ENCODE peak calls at places on chromosomes 16 and 17, in nine cellular contexts. P is fibroblast of lung, H is ovary, C is neural progenitor cell, F is tibial nerve, M is adipocyte, G is breast epithelium, Z is colonic mucosa, S is uterus. T is an unnamed sample. For H3K4me1, the result is how much of the 10 kb centered on the place peaks cover.

GRCh38 chr16:4051591-4051990 is 64.7 kb downstream of the ADCY9 start:
- DNase-seq in P (no peak), H (no peak), C (no peak), F (no peak), M (peak), G (no peak), Z (no peak), S (no peak), T (no peak)

GRCh38 chr16:65117701-65118448 is 4.0 kb downstream of the CDH11 start:
- DNase-seq in P (peak), H (peak), C (peak), F (peak), M (peak), G (peak), Z (peak), S (peak), T (peak)

GRCh38 chr16:30136971-30137601 is 14.1 kb upstream of the MAPK3 start:
- DNase-seq in P (no peak), H (no peak), C (no peak), F (no peak), M (no peak), G (no peak), Z (no peak), S (no peak), T (no peak)

GRCh38 chr16:57498031-57498430 is 11.7 kb upstream of the DOK4 start:
- DNase-seq in P (no peak), H (no peak), C (no peak), F (no peak), M (no peak), G (no peak), Z (no peak), S (no peak), T (no peak)

GRCh38 chr16:7013990-7014389 is 318.7 kb upstream of the RBFOX1 start:
- DNase-seq in P (peak), H (no peak), C (peak), F (no peak), M (peak), G (no peak), Z (no peak), S (no peak), T (no peak)

GRCh38 chr17:7774037-7774659 is 56.6 kb downstream of the DNAH2 start:
- DNase-seq in P (peak), H (no peak), C (no peak), F (no peak), M (peak), G (no peak), Z (no peak), S (no peak), T (no peak)

GRCh38 chr16:28923652-28924398 is 1.2 kb downstream of the RABEP2 start:
- DNase-seq in P (no peak), H (no peak), C (no peak), F (no peak), M (no peak), G (no peak), Z (peak), S (no peak), T (no peak)

GRCh38 chr17:4710693-4711634 is 532 bp downstream of the ARRB2 start:
- DNase-seq in P (no peak), H (no peak), C (no peak), F (no peak), M (no peak), G (no peak), Z (peak), S (no peak), T (no peak)

DNA sequence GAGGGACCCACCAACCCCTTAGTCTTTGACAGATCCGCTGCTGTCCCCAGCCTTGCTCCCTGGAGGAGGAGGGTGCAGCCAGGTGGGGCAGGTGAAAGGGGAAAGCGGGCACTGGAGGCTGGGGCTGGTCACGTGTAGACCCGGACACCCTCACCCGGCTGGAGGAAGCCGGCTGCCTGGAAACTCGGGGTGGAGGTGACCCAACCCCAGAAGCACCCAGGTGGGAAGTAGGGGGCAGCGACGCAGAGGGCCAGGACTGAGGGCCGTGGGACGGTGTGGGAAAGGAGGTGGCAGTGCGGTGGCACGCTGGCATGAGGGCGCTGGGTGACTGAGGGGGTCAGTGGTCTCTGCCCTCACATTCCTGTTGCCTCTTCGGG is 2.7 kb downstream of the TRAF7 start:
- DNase-seq in P (no peak), H (no peak), C (no peak), F (no peak), M (no peak), G (no peak), Z (no peak), S (no peak), T (no peak)
- H3K4me1 ChIP-seq in P (under half), H (under half), C (under half), F (half or more), M (half or more), G (under half), Z (half or more), S (under half), T (under half)

GRCh38 chr16:75244225-75244792 is 7.1 kb downstream of the BCAR1 start:
- DNase-seq in P (peak), H (no peak), C (no peak), F (peak), M (peak), G (peak), Z (no peak), S (peak), T (no peak)
- H3K4me1 ChIP-seq in P (half or more), H (under half), C (under half), F (half or more), M (half or more), G (under half), Z (under half), S (half or more), T (under half)

DNA sequence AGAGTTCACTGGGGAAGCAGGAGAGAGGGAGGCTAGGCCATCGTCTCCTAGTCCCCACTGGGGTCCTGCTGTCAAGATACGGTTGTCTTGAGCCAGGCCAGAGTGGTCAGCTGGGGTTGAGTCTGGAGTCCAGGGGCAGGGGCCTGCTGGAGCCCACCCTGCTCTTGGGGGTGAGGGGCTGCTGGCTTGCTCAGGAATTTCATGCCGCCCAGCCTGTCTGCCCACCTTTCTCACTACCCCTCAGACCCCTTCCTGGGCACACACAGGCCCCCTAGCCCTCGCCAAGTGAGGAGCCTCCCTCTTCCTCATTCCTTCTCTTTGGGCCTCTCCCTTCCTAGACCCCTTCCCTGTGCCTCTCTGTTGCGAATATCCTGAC is 1.3 kb downstream of the TRAF7 start:
- DNase-seq in P (no peak), H (no peak), C (no peak), F (no peak), M (no peak), G (no peak), Z (no peak), S (no peak), T (no peak)
- H3K4me1 ChIP-seq in P (under half), H (under half), C (under half), F (half or more), M (half or more), G (half or more), Z (half or more), S (under half), T (under half)

GRCh38 chr16:63904182-63904581 is 1217.7 kb downstream of the CDH11 start:
- DNase-seq in P (no peak), H (no peak), C (no peak), F (no peak), M (no peak), G (no peak), Z (no peak), S (no peak), T (no peak)

GRCh38 chr16:63904930-63905329 is 1216.9 kb downstream of the CDH11 start:
- DNase-seq in P (no peak), H (no peak), C (no peak), F (no peak), M (no peak), G (no peak), Z (no peak), S (no peak), T (no peak)

GRCh38 chr16:63907251-63907650 is 1214.6 kb downstream of the CDH11 start:
- DNase-seq in P (no peak), H (no peak), C (no peak), F (no peak), M (no peak), G (no peak), Z (no peak), S (no peak), T (no peak)
- H3K4me1 ChIP-seq in P (under half), H (under half), C (under half), F (under half), M (under half), G (under half), Z (under half), S (under half), T (under half)

GRCh38 chr17:13538841-13539411 is 62.8 kb downstream of the HS3ST3A1 start:
- DNase-seq in P (no peak), H (no peak), C (no peak), F (no peak), M (no peak), G (no peak), Z (no peak), S (no peak), T (no peak)

GRCh38 chr17:13539421-13539820 is 62.3 kb downstream of the HS3ST3A1 start:
- DNase-seq in P (no peak), H (no peak), C (no peak), F (no peak), M (no peak), G (no peak), Z (no peak), S (no peak), T (no peak)

GRCh38 chr17:13540546-13540945 is 61.2 kb downstream of the HS3ST3A1 start:
- DNase-seq in P (no peak), H (no peak), C (no peak), F (no peak), M (no peak), G (no peak), Z (no peak), S (no peak), T (no peak)

GRCh38 chr17:13542612-13543011 is 59.1 kb downstream of the HS3ST3A1 start:
- DNase-seq in P (no peak), H (no peak), C (no peak), F (no peak), M (no peak), G (no peak), Z (no peak), S (no peak), T (no peak)

GRCh38 chr17:13541032-13541480 is 60.7 kb downstream of the HS3ST3A1 start:
- DNase-seq in P (peak), H (no peak), C (no peak), F (peak), M (peak), G (no peak), Z (no peak), S (no peak), T (no peak)
- H3K4me1 ChIP-seq in P (under half), H (under half), C (under half), F (under half), M (under half), G (under half), Z (under half), S (under half), T (under half)

GRCh38 chr17:34370376-34370996 is 7.5 kb upstream of the CCL1 start:
- DNase-seq in P (no peak), H (no peak), C (no peak), F (no peak), M (no peak), G (no peak), Z (no peak), S (no peak), T (no peak)
- H3K4me1 ChIP-seq in P (under half), H (under half), C (under half), F (under half), M (under half), G (under half), Z (under half), S (under half), T (under half)

GRCh38 chr16:68255712-68256111 is 8.6 kb upstream of the SLC7A6 start:
- DNase-seq in P (no peak), H (no peak), C (no peak), F (no peak), M (no peak), G (no peak), Z (no peak), S (no peak), T (no peak)

GRCh38 chr16:68257251-68257905 is 6.9 kb upstream of the SLC7A6 start:
- DNase-seq in P (no peak), H (no peak), C (no peak), F (no peak), M (no peak), G (no peak), Z (peak), S (no peak), T (no peak)

GRCh38 chr16:68257906-68258800 is 6.2 kb upstream of the SLC7A6 start:
- DNase-seq in P (peak), H (no peak), C (no peak), F (no peak), M (peak), G (no peak), Z (peak), S (no peak), T (no peak)

GRCh38 chr16:68259007-68259406 is 5.3 kb upstream of the SLC7A6 start:
- DNase-seq in P (no peak), H (no peak), C (no peak), F (no peak), M (no peak), G (no peak), Z (no peak), S (no peak), T (no peak)

GRCh38 chr16:68259421-68259820 is 4.9 kb upstream of the SLC7A6 start:
- DNase-seq in P (no peak), H (no peak), C (no peak), F (no peak), M (no peak), G (no peak), Z (no peak), S (no peak), T (no peak)
- H3K4me1 ChIP-seq in P (under half), H (under half), C (under half), F (under half), M (under half), G (under half), Z (under half), S (under half), T (under half)